ENCODE peak calls at places on chromosomes 5 and 9, in four cellular contexts. Z, E, Q and T are unnamed samples. For H3K9me3, the result is how much of the 10 kb centered on the place peaks cover.

GRCh38 chr5:151775025-151775606 is 3.4 kb downstream of the G3BP1 start:
- DNase-seq in Q (no peak), Z (no peak), E (no peak), T (no peak)

GRCh38 chr5:142316051-142316450 is 8.8 kb downstream of the SPRY4 start:
- DNase-seq in Q (no peak), Z (no peak), E (peak), T (no peak)

GRCh38 chr9:28264368-28264767 is 691.1 kb upstream of the C9orf72 start:
- DNase-seq in Z (no peak), E (no peak), Q (no peak), T (no peak)

GRCh38 chr9:93309889-93310425 is 126.0 kb downstream of the WNK2 start:
- DNase-seq in Q (no peak), E (no peak), Z (no peak), T (no peak)

GRCh38 chr5:93070938-93071337 is 510.1 kb downstream of the NR2F1-AS1 start:
- DNase-seq in E (no peak), Z (no peak), Q (no peak), T (no peak)

GRCh38 chr5:82817897-82818676 is 259.1 kb downstream of the TMEM167A start:
- DNase-seq in Q (no peak), Z (no peak), E (no peak), T (no peak)

GRCh38 chr5:151086905-151087360 is 6.1 kb upstream of the TNIP1 start:
- DNase-seq in Z (no peak), Q (no peak), E (no peak), T (no peak)

GRCh38 chr9:117541192-117541591 is 126.3 kb upstream of the ASTN2 start:
- DNase-seq in E (no peak), Q (no peak), Z (no peak), T (no peak)

GRCh38 chr5:142770650-142771609 is 753 bp downstream of the ARHGAP26 start:
- DNase-seq in E (peak), Q (no peak), Z (peak), T (peak)

GRCh38 chr5:71938886-71939285 is 168.4 kb upstream of the MAP1B start:
- DNase-seq in Z (no peak), E (no peak), Q (no peak), T (no peak)

GRCh38 chr5:155728146-155728856 is 598.7 kb upstream of the SGCD start:
- DNase-seq in E (peak), Q (no peak), Z (peak), T (peak)

GRCh38 chr9:120363697-120364096 is 216.3 kb downstream of the CDK5RAP2 start:
- DNase-seq in Q (no peak), E (no peak), Z (no peak), T (no peak)

GRCh38 chr5:176822041-176822425 is 11.7 kb downstream of the UNC5A start:
- DNase-seq in Z (no peak), Q (no peak), E (no peak), T (no peak)

GRCh38 chr5:115321309-115321708 is 24.9 kb upstream of the CCDC112 start:
- DNase-seq in Z (no peak), E (no peak), Q (no peak), T (no peak)

GRCh38 chr5:73591698-73592501 is 26.4 kb downstream of the UTP15 start:
- DNase-seq in E (no peak), Q (no peak), Z (no peak), T (no peak)

GRCh38 chr5:99349842-99350241 is 421.0 kb upstream of the CHD1 start:
- DNase-seq in E (no peak), Q (no peak), Z (no peak), T (no peak)

GRCh38 chr5:45162974-45163373 is 354.2 kb downstream of the MRPS30 start:
- DNase-seq in E (no peak), Q (no peak), Z (no peak), T (no peak)

GRCh38 chr5:113612060-113612496 is 98.6 kb downstream of the YTHDC2 start:
- DNase-seq in E (no peak), Z (no peak), Q (no peak), T (no peak)

GRCh38 chr9:346114-346513 is 131.4 kb downstream of the DOCK8 start:
- DNase-seq in Z (peak), Q (no peak), E (no peak), T (peak)

GRCh38 chr9:15724006-15724405 is 171.2 kb downstream of the CCDC171 start:
- DNase-seq in Z (no peak), Q (no peak), E (no peak), T (no peak)

GRCh38 chr5:96300986-96301385 is 132.1 kb downstream of the PCSK1 start:
- DNase-seq in Q (no peak), E (no peak), Z (no peak), T (no peak)

GRCh38 chr5:36482812-36483211 is 123.6 kb upstream of the SLC1A3 start:
- DNase-seq in E (no peak), Q (no peak), Z (no peak), T (no peak)

GRCh38 chr9:123983047-123983446 is 28.5 kb upstream of the LHX2 start:
- DNase-seq in Q (no peak), Z (no peak), E (no peak), T (no peak)

GRCh38 chr5:65059681-65060598 is 291.2 kb downstream of the CWC27 start:
- DNase-seq in E (no peak), Z (no peak), Q (no peak), T (no peak)

GRCh38 chr5:777756-778161 is 6.8 kb downstream of the ZDHHC11B start:
- DNase-seq in Z (peak), E (no peak), Q (no peak), T (no peak)

GRCh38 chr5:168752416-168753190 is 173.4 kb upstream of the PANK3 start:
- DNase-seq in Z (no peak), E (no peak), Q (no peak), T (no peak)

GRCh38 chr5:132211787-132212186 is 15.9 kb downstream of the P4HA2 start:
- DNase-seq in E (peak), Q (no peak), Z (no peak), T (no peak)

GRCh38 chr9:82488702-82489578 is 500.4 kb downstream of the SPATA31D1 start:
- DNase-seq in Q (no peak), E (peak), Z (no peak), T (no peak)

GRCh38 chr5:173202266-173202875 is 32.6 kb downstream of the NKX2-5 start:
- DNase-seq in Q (no peak), E (no peak), Z (no peak), T (no peak)

DNA sequence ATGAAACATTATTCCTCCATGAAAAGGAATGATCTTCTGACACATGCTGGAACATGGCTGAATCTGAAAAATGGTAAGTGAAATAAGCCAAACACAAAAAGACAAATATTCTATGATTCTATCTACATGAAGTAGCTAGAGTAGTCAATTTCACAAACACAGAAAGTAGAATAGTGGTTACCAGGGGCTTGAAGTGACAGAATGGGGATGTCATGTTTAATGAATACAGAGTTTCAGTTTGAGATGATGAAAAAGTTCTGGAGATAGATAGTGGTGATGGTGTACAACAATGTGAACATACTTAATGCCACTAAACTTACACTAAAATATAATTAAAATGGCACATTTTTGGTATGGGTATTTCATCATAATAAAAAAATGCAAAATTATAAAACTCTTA is 18.3 kb downstream of the RLN2 start:
- DNase-seq in E (no peak), Z (no peak), Q (no peak), T (no peak)
- H3K9me3 ChIP-seq in E (under half), Z (under half), Q (under half), T (under half)

GRCh38 chr5:140791111-140791510 is 3.5 kb upstream of the PCDHA2 start:
- DNase-seq in Z (no peak), E (no peak), Q (no peak), T (no peak)

GRCh38 chr5:140796718-140797095 is 2.1 kb downstream of the PCDHA2 start:
- DNase-seq in Z (no peak), Q (no peak), E (no peak), T (no peak)

GRCh38 chr5:140800816-140801493 is at the start of gene PCDHA3:
- DNase-seq in Z (peak), E (no peak), Q (no peak), T (no peak)

GRCh38 chr5:140794594-140795258 is at the start of gene PCDHA2:
- DNase-seq in E (no peak), Z (no peak), Q (no peak), T (no peak)

DNA sequence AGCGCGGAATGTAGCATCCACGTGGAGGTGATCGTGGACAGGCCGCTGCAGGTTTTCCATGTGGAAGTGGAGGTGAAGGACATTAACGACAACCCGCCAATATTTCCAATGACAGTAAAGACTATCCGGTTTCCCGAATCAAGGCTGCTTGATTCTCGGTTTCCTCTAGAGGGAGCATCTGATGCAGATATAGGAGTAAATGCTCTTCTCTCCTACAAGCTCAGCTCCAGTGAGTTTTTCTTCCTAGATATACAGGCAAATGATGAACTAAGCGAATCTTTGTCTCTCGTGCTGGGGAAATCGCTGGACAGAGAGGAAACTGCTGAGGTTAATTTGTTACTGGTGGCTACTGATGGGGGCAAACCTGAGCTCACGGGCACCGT is 598 bp downstream of the PCDHA2 start:
- DNase-seq in Z (no peak), Q (no peak), E (no peak), T (no peak)
- H3K9me3 ChIP-seq in Z (under half), Q (under half), E (under half), T (under half)

GRCh38 chr9:127883959-127884358 is 6.5 kb upstream of the AK1 start:
- DNase-seq in E (no peak), Q (no peak), Z (no peak), T (no peak)
- H3K9me3 ChIP-seq in E (under half), Q (under half), Z (under half), T (under half)

DNA sequence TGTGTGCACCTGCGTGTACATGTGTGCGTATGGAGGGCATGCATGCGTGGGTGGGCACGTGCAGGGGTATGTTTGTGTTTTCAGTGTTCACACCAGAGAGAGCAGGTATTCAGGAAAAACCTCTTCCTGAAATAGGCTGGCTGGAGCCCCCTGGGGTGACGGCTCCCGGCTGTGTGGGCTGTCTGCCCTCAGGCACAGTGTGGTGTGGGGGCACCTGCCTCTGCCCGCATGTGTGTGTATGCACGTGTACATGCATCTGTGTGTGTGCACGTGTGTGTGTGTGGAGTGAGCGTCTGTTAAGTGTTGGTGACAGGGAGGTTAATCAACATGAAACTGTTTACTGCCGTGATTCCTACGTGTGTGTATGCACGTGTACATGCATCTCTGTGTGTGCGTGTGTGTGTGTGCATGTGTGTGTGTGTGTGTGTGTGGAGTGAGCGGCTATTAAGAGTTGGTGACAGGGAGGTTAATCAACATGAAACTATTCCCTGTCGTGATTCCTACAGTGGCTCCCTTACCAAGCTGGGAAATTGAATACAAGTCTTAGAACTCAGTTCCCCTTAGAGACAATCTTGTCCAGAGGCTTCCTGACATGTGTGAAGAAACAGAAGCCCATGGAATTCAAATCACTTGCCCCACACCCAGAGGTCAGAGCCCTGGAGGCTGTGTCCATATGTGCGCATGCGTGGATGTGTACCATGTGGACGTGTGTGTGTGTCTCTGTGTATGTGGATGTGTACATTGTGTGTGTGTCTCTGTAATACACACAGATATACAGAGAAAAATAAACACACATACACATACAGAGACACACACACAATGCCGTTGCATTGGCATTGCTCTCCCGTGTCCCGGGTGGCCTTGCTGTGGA is 372.4 kb upstream of the IRX4 start:
- DNase-seq in Z (no peak), Q (no peak), E (no peak), T (no peak)
- H3K9me3 ChIP-seq in Z (under half), Q (under half), E (under half), T (under half)

DNA sequence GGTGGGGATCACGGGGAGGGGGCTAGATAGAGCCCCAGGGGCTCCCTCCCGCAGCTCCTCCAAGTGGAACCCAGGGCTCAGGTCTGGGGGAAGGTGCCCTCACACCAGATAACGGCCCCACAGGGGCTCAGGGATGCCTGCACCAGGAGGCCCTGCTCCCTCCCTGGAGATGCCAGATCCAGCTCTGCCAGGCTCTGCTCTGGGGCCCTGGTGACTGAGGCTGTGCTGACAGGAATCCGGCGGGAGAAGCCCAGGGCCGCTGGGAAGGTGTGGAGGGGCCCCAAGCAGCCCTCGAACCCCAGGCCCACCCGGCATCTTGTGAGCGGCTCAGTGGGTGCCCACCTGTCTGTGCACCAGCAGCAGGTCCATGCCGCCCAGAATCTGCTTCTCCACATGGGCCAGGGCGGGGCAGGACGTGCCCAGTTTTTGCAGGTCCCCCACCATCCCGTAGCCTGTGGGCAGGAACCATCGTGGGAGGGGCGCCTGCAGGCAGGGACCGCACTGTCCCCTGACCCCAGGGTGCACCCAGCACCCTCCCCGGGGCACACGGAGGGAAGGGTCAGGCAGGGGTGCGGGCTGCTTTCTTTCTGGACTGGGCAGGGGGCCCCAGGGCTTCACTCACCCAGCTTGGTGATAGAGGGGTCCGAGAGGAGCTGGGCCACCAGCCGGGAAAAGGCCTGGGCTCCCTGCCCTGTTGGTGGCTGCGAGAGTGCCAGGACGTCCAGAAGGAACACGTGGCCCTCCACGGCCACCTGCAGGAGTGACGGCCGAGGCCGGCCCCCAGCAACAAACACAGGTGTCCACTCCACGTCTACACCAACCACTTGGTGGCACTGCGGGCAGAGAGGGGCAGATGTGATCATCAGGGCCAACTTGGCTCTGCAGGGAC is 48.9 kb upstream of the NRARP start:
- DNase-seq in E (no peak), Q (no peak), Z (no peak), T (no peak)
- H3K9me3 ChIP-seq in E (under half), Q (under half), Z (under half), T (under half)

DNA sequence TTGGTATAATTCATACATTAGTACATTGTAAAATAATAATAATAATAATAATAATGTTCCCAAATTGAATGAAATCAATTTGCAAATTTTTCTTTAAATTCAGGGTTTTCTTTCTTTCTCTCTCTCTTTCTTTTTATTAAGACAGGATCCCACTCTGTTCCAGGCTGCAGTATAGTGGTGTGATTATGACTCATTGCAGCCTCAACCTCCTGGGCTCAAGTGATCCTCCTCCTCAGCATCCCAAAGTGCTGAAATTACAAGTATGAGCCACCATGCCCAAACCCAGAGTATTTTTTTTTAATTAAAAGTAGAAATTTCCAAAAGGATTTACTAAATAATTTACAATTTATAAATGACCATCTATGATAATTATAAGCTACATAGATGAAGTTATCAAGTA is 117.7 kb downstream of the HOMER1 start:
- DNase-seq in Q (no peak), E (no peak), Z (no peak), T (no peak)
- H3K9me3 ChIP-seq in Q (under half), E (under half), Z (under half), T (under half)

GRCh38 chr9:2317591-2317990 is 302.4 kb downstream of the SMARCA2 start:
- DNase-seq in Z (no peak), Q (no peak), E (no peak), T (no peak)
- H3K9me3 ChIP-seq in Z (under half), Q (under half), E (under half), T (under half)